ENCODE peak calls at places on chromosomes 3 and 15, in nine cellular contexts. One of them, this sample, is unnamed.

GRCh38 chr3:196486263-196486662 is 17.3 kb downstream of the RNF168 start:
- ATAC-seq in memory B cell: no peak
- ATAC-seq in stimulated activated effector memory CD8-positive, alpha-beta T cell treated with anti-CD3 and anti-CD28 coated beads, Interleukin-12 subunit alpha, Interleukin-12 subunit beta, amount 100 ng/mL, for 72 hours: no peak
- ATAC-seq in CD4-positive, CD25-positive, alpha-beta regulatory T cell: no peak
- ATAC-seq in HCT116: peak
- ATAC-seq in activated CD4-positive, alpha-beta T cell treated with anti-CD3 and anti-CD28 coated beads for 36 hours: no peak
- ATAC-seq in pancreas: no peak
- ATAC-seq in sciatic nerve: no peak
- ATAC-seq in naive thymus-derived CD8-positive, alpha-beta T cell: no peak
- ATAC-seq in this sample: no peak

GRCh38 chr3:32401141-32401540 is 9.5 kb downstream of the CMTM7 start:
- ATAC-seq in sciatic nerve: no peak
- ATAC-seq in memory B cell: no peak
- ATAC-seq in activated CD4-positive, alpha-beta T cell treated with anti-CD3 and anti-CD28 coated beads for 36 hours: no peak
- ATAC-seq in stimulated activated effector memory CD8-positive, alpha-beta T cell treated with anti-CD3 and anti-CD28 coated beads, Interleukin-12 subunit alpha, Interleukin-12 subunit beta, amount 100 ng/mL, for 72 hours: no peak
- ATAC-seq in CD4-positive, CD25-positive, alpha-beta regulatory T cell: no peak
- ATAC-seq in HCT116: no peak
- ATAC-seq in pancreas: no peak
- ATAC-seq in naive thymus-derived CD8-positive, alpha-beta T cell: peak
- ATAC-seq in this sample: peak

GRCh38 chr3:68211637-68212036 is 557.2 kb upstream of the SUCLG2 start:
- ATAC-seq in stimulated activated effector memory CD8-positive, alpha-beta T cell treated with anti-CD3 and anti-CD28 coated beads, Interleukin-12 subunit alpha, Interleukin-12 subunit beta, amount 100 ng/mL, for 72 hours: no peak
- ATAC-seq in memory B cell: no peak
- ATAC-seq in sciatic nerve: no peak
- ATAC-seq in HCT116: no peak
- ATAC-seq in pancreas: no peak
- ATAC-seq in CD4-positive, CD25-positive, alpha-beta regulatory T cell: no peak
- ATAC-seq in activated CD4-positive, alpha-beta T cell treated with anti-CD3 and anti-CD28 coated beads for 36 hours: no peak
- ATAC-seq in naive thymus-derived CD8-positive, alpha-beta T cell: no peak
- ATAC-seq in this sample: no peak

GRCh38 chr15:85402195-85402921 is 22.0 kb downstream of the AKAP13 start:
- ATAC-seq in stimulated activated effector memory CD8-positive, alpha-beta T cell treated with anti-CD3 and anti-CD28 coated beads, Interleukin-12 subunit alpha, Interleukin-12 subunit beta, amount 100 ng/mL, for 72 hours: peak
- ATAC-seq in pancreas: no peak
- ATAC-seq in memory B cell: no peak
- ATAC-seq in HCT116: no peak
- ATAC-seq in activated CD4-positive, alpha-beta T cell treated with anti-CD3 and anti-CD28 coated beads for 36 hours: peak
- ATAC-seq in CD4-positive, CD25-positive, alpha-beta regulatory T cell: no peak
- ATAC-seq in naive thymus-derived CD8-positive, alpha-beta T cell: peak
- ATAC-seq in sciatic nerve: no peak
- ATAC-seq in this sample: peak

GRCh38 chr15:40266828-40267304 is 16.0 kb downstream of the ANKRD63 start:
- ATAC-seq in pancreas: peak
- ATAC-seq in stimulated activated effector memory CD8-positive, alpha-beta T cell treated with anti-CD3 and anti-CD28 coated beads, Interleukin-12 subunit alpha, Interleukin-12 subunit beta, amount 100 ng/mL, for 72 hours: peak
- ATAC-seq in activated CD4-positive, alpha-beta T cell treated with anti-CD3 and anti-CD28 coated beads for 36 hours: peak
- ATAC-seq in CD4-positive, CD25-positive, alpha-beta regulatory T cell: no peak
- ATAC-seq in naive thymus-derived CD8-positive, alpha-beta T cell: no peak
- ATAC-seq in HCT116: peak
- ATAC-seq in sciatic nerve: peak
- ATAC-seq in memory B cell: no peak
- ATAC-seq in this sample: peak

GRCh38 chr3:186132487-186132886 is 23.6 kb upstream of the ETV5 start:
- ATAC-seq in stimulated activated effector memory CD8-positive, alpha-beta T cell treated with anti-CD3 and anti-CD28 coated beads, Interleukin-12 subunit alpha, Interleukin-12 subunit beta, amount 100 ng/mL, for 72 hours: peak
- ATAC-seq in memory B cell: no peak
- ATAC-seq in pancreas: no peak
- ATAC-seq in HCT116: no peak
- ATAC-seq in CD4-positive, CD25-positive, alpha-beta regulatory T cell: no peak
- ATAC-seq in naive thymus-derived CD8-positive, alpha-beta T cell: no peak
- ATAC-seq in activated CD4-positive, alpha-beta T cell treated with anti-CD3 and anti-CD28 coated beads for 36 hours: no peak
- ATAC-seq in sciatic nerve: no peak
- ATAC-seq in this sample: no peak

GRCh38 chr15:59819047-59819446 is 129.9 kb upstream of the BNIP2 start:
- ATAC-seq in stimulated activated effector memory CD8-positive, alpha-beta T cell treated with anti-CD3 and anti-CD28 coated beads, Interleukin-12 subunit alpha, Interleukin-12 subunit beta, amount 100 ng/mL, for 72 hours: no peak
- ATAC-seq in memory B cell: no peak
- ATAC-seq in HCT116: no peak
- ATAC-seq in naive thymus-derived CD8-positive, alpha-beta T cell: no peak
- ATAC-seq in sciatic nerve: no peak
- ATAC-seq in CD4-positive, CD25-positive, alpha-beta regulatory T cell: no peak
- ATAC-seq in pancreas: no peak
- ATAC-seq in activated CD4-positive, alpha-beta T cell treated with anti-CD3 and anti-CD28 coated beads for 36 hours: no peak
- ATAC-seq in this sample: no peak

GRCh38 chr15:98143116-98143515 is 182.6 kb downstream of the ARRDC4 start:
- ATAC-seq in pancreas: no peak
- ATAC-seq in memory B cell: no peak
- ATAC-seq in sciatic nerve: no peak
- ATAC-seq in HCT116: no peak
- ATAC-seq in naive thymus-derived CD8-positive, alpha-beta T cell: no peak
- ATAC-seq in stimulated activated effector memory CD8-positive, alpha-beta T cell treated with anti-CD3 and anti-CD28 coated beads, Interleukin-12 subunit alpha, Interleukin-12 subunit beta, amount 100 ng/mL, for 72 hours: no peak
- ATAC-seq in activated CD4-positive, alpha-beta T cell treated with anti-CD3 and anti-CD28 coated beads for 36 hours: no peak
- ATAC-seq in CD4-positive, CD25-positive, alpha-beta regulatory T cell: no peak
- ATAC-seq in this sample: no peak

GRCh38 chr3:186882881-186883685 is 40.6 kb downstream of the ADIPOQ start:
- ATAC-seq in sciatic nerve: no peak
- ATAC-seq in naive thymus-derived CD8-positive, alpha-beta T cell: no peak
- ATAC-seq in pancreas: no peak
- ATAC-seq in CD4-positive, CD25-positive, alpha-beta regulatory T cell: peak
- ATAC-seq in HCT116: peak
- ATAC-seq in memory B cell: no peak
- ATAC-seq in stimulated activated effector memory CD8-positive, alpha-beta T cell treated with anti-CD3 and anti-CD28 coated beads, Interleukin-12 subunit alpha, Interleukin-12 subunit beta, amount 100 ng/mL, for 72 hours: peak
- ATAC-seq in activated CD4-positive, alpha-beta T cell treated with anti-CD3 and anti-CD28 coated beads for 36 hours: peak
- ATAC-seq in this sample: peak

GRCh38 chr15:51104512-51104911 is 9.8 kb upstream of the TNFAIP8L3 start:
- ATAC-seq in HCT116: no peak
- ATAC-seq in memory B cell: no peak
- ATAC-seq in activated CD4-positive, alpha-beta T cell treated with anti-CD3 and anti-CD28 coated beads for 36 hours: no peak
- ATAC-seq in naive thymus-derived CD8-positive, alpha-beta T cell: no peak
- ATAC-seq in pancreas: peak
- ATAC-seq in CD4-positive, CD25-positive, alpha-beta regulatory T cell: no peak
- ATAC-seq in stimulated activated effector memory CD8-positive, alpha-beta T cell treated with anti-CD3 and anti-CD28 coated beads, Interleukin-12 subunit alpha, Interleukin-12 subunit beta, amount 100 ng/mL, for 72 hours: peak
- ATAC-seq in sciatic nerve: peak
- ATAC-seq in this sample: no peak

GRCh38 chr3:133491481-133492059 is 81.9 kb upstream of the CDV3 start:
- ATAC-seq in HCT116: no peak
- ATAC-seq in CD4-positive, CD25-positive, alpha-beta regulatory T cell: no peak
- ATAC-seq in memory B cell: no peak
- ATAC-seq in pancreas: no peak
- ATAC-seq in activated CD4-positive, alpha-beta T cell treated with anti-CD3 and anti-CD28 coated beads for 36 hours: peak
- ATAC-seq in stimulated activated effector memory CD8-positive, alpha-beta T cell treated with anti-CD3 and anti-CD28 coated beads, Interleukin-12 subunit alpha, Interleukin-12 subunit beta, amount 100 ng/mL, for 72 hours: peak
- ATAC-seq in sciatic nerve: no peak
- ATAC-seq in naive thymus-derived CD8-positive, alpha-beta T cell: no peak
- ATAC-seq in this sample: no peak

GRCh38 chr3:186742618-186743335 is 25.6 kb downstream of the KNG1 start:
- ATAC-seq in memory B cell: no peak
- ATAC-seq in HCT116: no peak
- ATAC-seq in activated CD4-positive, alpha-beta T cell treated with anti-CD3 and anti-CD28 coated beads for 36 hours: no peak
- ATAC-seq in sciatic nerve: no peak
- ATAC-seq in stimulated activated effector memory CD8-positive, alpha-beta T cell treated with anti-CD3 and anti-CD28 coated beads, Interleukin-12 subunit alpha, Interleukin-12 subunit beta, amount 100 ng/mL, for 72 hours: no peak
- ATAC-seq in naive thymus-derived CD8-positive, alpha-beta T cell: no peak
- ATAC-seq in pancreas: peak
- ATAC-seq in CD4-positive, CD25-positive, alpha-beta regulatory T cell: no peak
- ATAC-seq in this sample: no peak

GRCh38 chr3:40524222-40524570 is 564 bp upstream of the ZNF621 start:
- ATAC-seq in CD4-positive, CD25-positive, alpha-beta regulatory T cell: peak
- ATAC-seq in sciatic nerve: peak
- ATAC-seq in pancreas: no peak
- ATAC-seq in memory B cell: peak
- ATAC-seq in naive thymus-derived CD8-positive, alpha-beta T cell: peak
- ATAC-seq in activated CD4-positive, alpha-beta T cell treated with anti-CD3 and anti-CD28 coated beads for 36 hours: no peak
- ATAC-seq in HCT116: peak
- ATAC-seq in stimulated activated effector memory CD8-positive, alpha-beta T cell treated with anti-CD3 and anti-CD28 coated beads, Interleukin-12 subunit alpha, Interleukin-12 subunit beta, amount 100 ng/mL, for 72 hours: peak
- ATAC-seq in this sample: peak

GRCh38 chr3:81734742-81735141 is 26.7 kb downstream of the GBE1 start:
- ATAC-seq in stimulated activated effector memory CD8-positive, alpha-beta T cell treated with anti-CD3 and anti-CD28 coated beads, Interleukin-12 subunit alpha, Interleukin-12 subunit beta, amount 100 ng/mL, for 72 hours: peak
- ATAC-seq in sciatic nerve: no peak
- ATAC-seq in pancreas: peak
- ATAC-seq in CD4-positive, CD25-positive, alpha-beta regulatory T cell: no peak
- ATAC-seq in HCT116: peak
- ATAC-seq in naive thymus-derived CD8-positive, alpha-beta T cell: no peak
- ATAC-seq in memory B cell: no peak
- ATAC-seq in activated CD4-positive, alpha-beta T cell treated with anti-CD3 and anti-CD28 coated beads for 36 hours: peak
- ATAC-seq in this sample: peak

GRCh38 chr15:33699691-33700447 is 268.4 kb upstream of the CHRM5 start:
- ATAC-seq in pancreas: no peak
- ATAC-seq in sciatic nerve: no peak
- ATAC-seq in naive thymus-derived CD8-positive, alpha-beta T cell: no peak
- ATAC-seq in stimulated activated effector memory CD8-positive, alpha-beta T cell treated with anti-CD3 and anti-CD28 coated beads, Interleukin-12 subunit alpha, Interleukin-12 subunit beta, amount 100 ng/mL, for 72 hours: no peak
- ATAC-seq in CD4-positive, CD25-positive, alpha-beta regulatory T cell: no peak
- ATAC-seq in activated CD4-positive, alpha-beta T cell treated with anti-CD3 and anti-CD28 coated beads for 36 hours: no peak
- ATAC-seq in HCT116: no peak
- ATAC-seq in memory B cell: no peak
- ATAC-seq in this sample: no peak

GRCh38 chr3:117868766-117869165 is 1159.2 kb downstream of the TUSC7 start:
- ATAC-seq in memory B cell: no peak
- ATAC-seq in pancreas: no peak
- ATAC-seq in sciatic nerve: no peak
- ATAC-seq in stimulated activated effector memory CD8-positive, alpha-beta T cell treated with anti-CD3 and anti-CD28 coated beads, Interleukin-12 subunit alpha, Interleukin-12 subunit beta, amount 100 ng/mL, for 72 hours: no peak
- ATAC-seq in CD4-positive, CD25-positive, alpha-beta regulatory T cell: no peak
- ATAC-seq in HCT116: no peak
- ATAC-seq in activated CD4-positive, alpha-beta T cell treated with anti-CD3 and anti-CD28 coated beads for 36 hours: no peak
- ATAC-seq in naive thymus-derived CD8-positive, alpha-beta T cell: no peak
- ATAC-seq in this sample: no peak

GRCh38 chr3:135766113-135766512 is 199.4 kb upstream of the PPP2R3A start:
- ATAC-seq in stimulated activated effector memory CD8-positive, alpha-beta T cell treated with anti-CD3 and anti-CD28 coated beads, Interleukin-12 subunit alpha, Interleukin-12 subunit beta, amount 100 ng/mL, for 72 hours: no peak
- ATAC-seq in activated CD4-positive, alpha-beta T cell treated with anti-CD3 and anti-CD28 coated beads for 36 hours: no peak
- ATAC-seq in pancreas: no peak
- ATAC-seq in naive thymus-derived CD8-positive, alpha-beta T cell: no peak
- ATAC-seq in memory B cell: no peak
- ATAC-seq in HCT116: no peak
- ATAC-seq in CD4-positive, CD25-positive, alpha-beta regulatory T cell: no peak
- ATAC-seq in sciatic nerve: no peak
- ATAC-seq in this sample: no peak

GRCh38 chr3:30306896-30307295 is 299.5 kb upstream of the TGFBR2 start:
- ATAC-seq in HCT116: no peak
- ATAC-seq in naive thymus-derived CD8-positive, alpha-beta T cell: no peak
- ATAC-seq in CD4-positive, CD25-positive, alpha-beta regulatory T cell: no peak
- ATAC-seq in sciatic nerve: no peak
- ATAC-seq in memory B cell: no peak
- ATAC-seq in stimulated activated effector memory CD8-positive, alpha-beta T cell treated with anti-CD3 and anti-CD28 coated beads, Interleukin-12 subunit alpha, Interleukin-12 subunit beta, amount 100 ng/mL, for 72 hours: no peak
- ATAC-seq in activated CD4-positive, alpha-beta T cell treated with anti-CD3 and anti-CD28 coated beads for 36 hours: no peak
- ATAC-seq in pancreas: no peak
- ATAC-seq in this sample: no peak

GRCh38 chr3:187946031-187946691 is 200.9 kb upstream of the BCL6 start:
- ATAC-seq in naive thymus-derived CD8-positive, alpha-beta T cell: no peak
- ATAC-seq in pancreas: no peak
- ATAC-seq in activated CD4-positive, alpha-beta T cell treated with anti-CD3 and anti-CD28 coated beads for 36 hours: peak
- ATAC-seq in HCT116: no peak
- ATAC-seq in memory B cell: no peak
- ATAC-seq in CD4-positive, CD25-positive, alpha-beta regulatory T cell: no peak
- ATAC-seq in sciatic nerve: peak
- ATAC-seq in stimulated activated effector memory CD8-positive, alpha-beta T cell treated with anti-CD3 and anti-CD28 coated beads, Interleukin-12 subunit alpha, Interleukin-12 subunit beta, amount 100 ng/mL, for 72 hours: no peak
- ATAC-seq in this sample: no peak

GRCh38 chr3:123503200-123503599 is 54.3 kb upstream of the ADCY5 start:
- ATAC-seq in naive thymus-derived CD8-positive, alpha-beta T cell: no peak
- ATAC-seq in activated CD4-positive, alpha-beta T cell treated with anti-CD3 and anti-CD28 coated beads for 36 hours: no peak
- ATAC-seq in pancreas: no peak
- ATAC-seq in sciatic nerve: no peak
- ATAC-seq in memory B cell: no peak
- ATAC-seq in HCT116: no peak
- ATAC-seq in CD4-positive, CD25-positive, alpha-beta regulatory T cell: no peak
- ATAC-seq in stimulated activated effector memory CD8-positive, alpha-beta T cell treated with anti-CD3 and anti-CD28 coated beads, Interleukin-12 subunit alpha, Interleukin-12 subunit beta, amount 100 ng/mL, for 72 hours: no peak
- ATAC-seq in this sample: no peak

GRCh38 chr3:96491868-96492267 is 322.5 kb upstream of the EPHA6 start:
- ATAC-seq in activated CD4-positive, alpha-beta T cell treated with anti-CD3 and anti-CD28 coated beads for 36 hours: no peak
- ATAC-seq in memory B cell: no peak
- ATAC-seq in naive thymus-derived CD8-positive, alpha-beta T cell: no peak
- ATAC-seq in sciatic nerve: no peak
- ATAC-seq in CD4-positive, CD25-positive, alpha-beta regulatory T cell: no peak
- ATAC-seq in stimulated activated effector memory CD8-positive, alpha-beta T cell treated with anti-CD3 and anti-CD28 coated beads, Interleukin-12 subunit alpha, Interleukin-12 subunit beta, amount 100 ng/mL, for 72 hours: no peak
- ATAC-seq in pancreas: no peak
- ATAC-seq in HCT116: no peak
- ATAC-seq in this sample: no peak

GRCh38 chr3:53821631-53822068 is 24.6 kb downstream of the CHDH start:
- ATAC-seq in activated CD4-positive, alpha-beta T cell treated with anti-CD3 and anti-CD28 coated beads for 36 hours: no peak
- ATAC-seq in pancreas: peak
- ATAC-seq in CD4-positive, CD25-positive, alpha-beta regulatory T cell: no peak
- ATAC-seq in sciatic nerve: no peak
- ATAC-seq in naive thymus-derived CD8-positive, alpha-beta T cell: no peak
- ATAC-seq in stimulated activated effector memory CD8-positive, alpha-beta T cell treated with anti-CD3 and anti-CD28 coated beads, Interleukin-12 subunit alpha, Interleukin-12 subunit beta, amount 100 ng/mL, for 72 hours: no peak
- ATAC-seq in HCT116: no peak
- ATAC-seq in memory B cell: no peak
- ATAC-seq in this sample: no peak

GRCh38 chr15:48631191-48631770 is 14.2 kb downstream of the FBN1 start:
- ATAC-seq in memory B cell: no peak
- ATAC-seq in stimulated activated effector memory CD8-positive, alpha-beta T cell treated with anti-CD3 and anti-CD28 coated beads, Interleukin-12 subunit alpha, Interleukin-12 subunit beta, amount 100 ng/mL, for 72 hours: peak
- ATAC-seq in HCT116: no peak
- ATAC-seq in naive thymus-derived CD8-positive, alpha-beta T cell: no peak
- ATAC-seq in pancreas: no peak
- ATAC-seq in sciatic nerve: peak
- ATAC-seq in activated CD4-positive, alpha-beta T cell treated with anti-CD3 and anti-CD28 coated beads for 36 hours: peak
- ATAC-seq in CD4-positive, CD25-positive, alpha-beta regulatory T cell: no peak
- ATAC-seq in this sample: peak

GRCh38 chr15:70267879-70268278 is 170.2 kb upstream of the TLE3 start:
- ATAC-seq in naive thymus-derived CD8-positive, alpha-beta T cell: no peak
- ATAC-seq in activated CD4-positive, alpha-beta T cell treated with anti-CD3 and anti-CD28 coated beads for 36 hours: peak
- ATAC-seq in pancreas: no peak
- ATAC-seq in CD4-positive, CD25-positive, alpha-beta regulatory T cell: no peak
- ATAC-seq in sciatic nerve: no peak
- ATAC-seq in memory B cell: no peak
- ATAC-seq in stimulated activated effector memory CD8-positive, alpha-beta T cell treated with anti-CD3 and anti-CD28 coated beads, Interleukin-12 subunit alpha, Interleukin-12 subunit beta, amount 100 ng/mL, for 72 hours: no peak
- ATAC-seq in HCT116: peak
- ATAC-seq in this sample: no peak

GRCh38 chr15:92393287-92393993 is at the start of gene ST8SIA2:
- ATAC-seq in HCT116: no peak
- ATAC-seq in CD4-positive, CD25-positive, alpha-beta regulatory T cell: no peak
- ATAC-seq in stimulated activated effector memory CD8-positive, alpha-beta T cell treated with anti-CD3 and anti-CD28 coated beads, Interleukin-12 subunit alpha, Interleukin-12 subunit beta, amount 100 ng/mL, for 72 hours: no peak
- ATAC-seq in sciatic nerve: no peak
- ATAC-seq in memory B cell: no peak
- ATAC-seq in pancreas: no peak
- ATAC-seq in naive thymus-derived CD8-positive, alpha-beta T cell: no peak
- ATAC-seq in activated CD4-positive, alpha-beta T cell treated with anti-CD3 and anti-CD28 coated beads for 36 hours: peak
- ATAC-seq in this sample: no peak

GRCh38 chr3:123412076-123412475 is 36.8 kb downstream of the ADCY5 start:
- ATAC-seq in activated CD4-positive, alpha-beta T cell treated with anti-CD3 and anti-CD28 coated beads for 36 hours: no peak
- ATAC-seq in memory B cell: no peak
- ATAC-seq in naive thymus-derived CD8-positive, alpha-beta T cell: no peak
- ATAC-seq in HCT116: peak
- ATAC-seq in stimulated activated effector memory CD8-positive, alpha-beta T cell treated with anti-CD3 and anti-CD28 coated beads, Interleukin-12 subunit alpha, Interleukin-12 subunit beta, amount 100 ng/mL, for 72 hours: no peak
- ATAC-seq in CD4-positive, CD25-positive, alpha-beta regulatory T cell: no peak
- ATAC-seq in pancreas: no peak
- ATAC-seq in sciatic nerve: peak
- ATAC-seq in this sample: no peak

GRCh38 chr3:160538906-160539305 is 26.5 kb downstream of the KPNA4 start:
- ATAC-seq in HCT116: no peak
- ATAC-seq in naive thymus-derived CD8-positive, alpha-beta T cell: no peak
- ATAC-seq in pancreas: no peak
- ATAC-seq in stimulated activated effector memory CD8-positive, alpha-beta T cell treated with anti-CD3 and anti-CD28 coated beads, Interleukin-12 subunit alpha, Interleukin-12 subunit beta, amount 100 ng/mL, for 72 hours: no peak
- ATAC-seq in sciatic nerve: no peak
- ATAC-seq in memory B cell: no peak
- ATAC-seq in CD4-positive, CD25-positive, alpha-beta regulatory T cell: no peak
- ATAC-seq in activated CD4-positive, alpha-beta T cell treated with anti-CD3 and anti-CD28 coated beads for 36 hours: no peak
- ATAC-seq in this sample: no peak

GRCh38 chr3:172622156-172622555 is 88.7 kb downstream of the NCEH1 start:
- ATAC-seq in memory B cell: no peak
- ATAC-seq in HCT116: no peak
- ATAC-seq in pancreas: no peak
- ATAC-seq in naive thymus-derived CD8-positive, alpha-beta T cell: no peak
- ATAC-seq in CD4-positive, CD25-positive, alpha-beta regulatory T cell: no peak
- ATAC-seq in activated CD4-positive, alpha-beta T cell treated with anti-CD3 and anti-CD28 coated beads for 36 hours: no peak
- ATAC-seq in stimulated activated effector memory CD8-positive, alpha-beta T cell treated with anti-CD3 and anti-CD28 coated beads, Interleukin-12 subunit alpha, Interleukin-12 subunit beta, amount 100 ng/mL, for 72 hours: no peak
- ATAC-seq in sciatic nerve: no peak
- ATAC-seq in this sample: no peak

GRCh38 chr3:39869890-39870289 is 60.5 kb downstream of the MYRIP start:
- ATAC-seq in pancreas: no peak
- ATAC-seq in CD4-positive, CD25-positive, alpha-beta regulatory T cell: no peak
- ATAC-seq in memory B cell: no peak
- ATAC-seq in sciatic nerve: no peak
- ATAC-seq in activated CD4-positive, alpha-beta T cell treated with anti-CD3 and anti-CD28 coated beads for 36 hours: no peak
- ATAC-seq in stimulated activated effector memory CD8-positive, alpha-beta T cell treated with anti-CD3 and anti-CD28 coated beads, Interleukin-12 subunit alpha, Interleukin-12 subunit beta, amount 100 ng/mL, for 72 hours: no peak
- ATAC-seq in HCT116: no peak
- ATAC-seq in naive thymus-derived CD8-positive, alpha-beta T cell: no peak
- ATAC-seq in this sample: no peak

GRCh38 chr3:189778340-189778950 is 147.3 kb downstream of the TP63 start:
- ATAC-seq in sciatic nerve: no peak
- ATAC-seq in pancreas: no peak
- ATAC-seq in CD4-positive, CD25-positive, alpha-beta regulatory T cell: no peak
- ATAC-seq in stimulated activated effector memory CD8-positive, alpha-beta T cell treated with anti-CD3 and anti-CD28 coated beads, Interleukin-12 subunit alpha, Interleukin-12 subunit beta, amount 100 ng/mL, for 72 hours: no peak
- ATAC-seq in memory B cell: no peak
- ATAC-seq in HCT116: no peak
- ATAC-seq in activated CD4-positive, alpha-beta T cell treated with anti-CD3 and anti-CD28 coated beads for 36 hours: peak
- ATAC-seq in naive thymus-derived CD8-positive, alpha-beta T cell: no peak
- ATAC-seq in this sample: peak

GRCh38 chr15:77027697-77028450 is 32.9 kb downstream of the PSTPIP1 start:
- ATAC-seq in naive thymus-derived CD8-positive, alpha-beta T cell: no peak
- ATAC-seq in sciatic nerve: peak
- ATAC-seq in stimulated activated effector memory CD8-positive, alpha-beta T cell treated with anti-CD3 and anti-CD28 coated beads, Interleukin-12 subunit alpha, Interleukin-12 subunit beta, amount 100 ng/mL, for 72 hours: no peak
- ATAC-seq in CD4-positive, CD25-positive, alpha-beta regulatory T cell: no peak
- ATAC-seq in memory B cell: no peak
- ATAC-seq in HCT116: no peak
- ATAC-seq in activated CD4-positive, alpha-beta T cell treated with anti-CD3 and anti-CD28 coated beads for 36 hours: no peak
- ATAC-seq in pancreas: peak
- ATAC-seq in this sample: no peak

This sample was measured in activated T-helper 17 cell treated with anti-CD3 and anti-CD28 coated beads, Interleukin-2, amount 50 U/mL, for 72 hours.